ENCODE peak calls at places on chromosomes 13 and 19, in six cellular contexts. One of them, this sample, is unnamed.

GRCh38 chr19:49489601-49490167 is 2.3 kb downstream of the RPL13A start:
- DNase-seq in fibroblast of pulmonary artery: no peak
- DNase-seq in IMR-90: no peak
- DNase-seq in left cardiac atrium: no peak
- DNase-seq in stimulated activated CD4-positive, alpha-beta T cell treated with anti-CD3 and anti-CD28 coated beads, Interleukin-15, amount 100 ng/mL, for 1 hour: no peak
- DNase-seq in CD8-positive, alpha-beta T cell: peak; percentile 38
- DNase-seq in this sample: peak; percentile 21

GRCh38 chr19:469833-470232 is 9.0 kb upstream of the SHC2 start:
- DNase-seq in IMR-90: no peak
- DNase-seq in fibroblast of pulmonary artery: no peak
- DNase-seq in CD8-positive, alpha-beta T cell: no peak
- DNase-seq in stimulated activated CD4-positive, alpha-beta T cell treated with anti-CD3 and anti-CD28 coated beads, Interleukin-15, amount 100 ng/mL, for 1 hour: no peak
- DNase-seq in left cardiac atrium: no peak
- DNase-seq in this sample: no peak

GRCh38 chr13:20425819-20426219 is 99.8 kb downstream of the CRYL1 start:
- DNase-seq in CD8-positive, alpha-beta T cell: no peak
- DNase-seq in fibroblast of pulmonary artery: no peak
- DNase-seq in IMR-90: no peak
- DNase-seq in stimulated activated CD4-positive, alpha-beta T cell treated with anti-CD3 and anti-CD28 coated beads, Interleukin-15, amount 100 ng/mL, for 1 hour: no peak
- DNase-seq in left cardiac atrium: no peak
- DNase-seq in this sample: no peak

GRCh38 chr19:5667751-5668271 is 12.5 kb downstream of the MICOS13 start:
- DNase-seq in CD8-positive, alpha-beta T cell: no peak
- DNase-seq in IMR-90: no peak
- DNase-seq in fibroblast of pulmonary artery: no peak
- DNase-seq in left cardiac atrium: peak; percentile 16
- DNase-seq in stimulated activated CD4-positive, alpha-beta T cell treated with anti-CD3 and anti-CD28 coated beads, Interleukin-15, amount 100 ng/mL, for 1 hour: no peak
- DNase-seq in this sample: no peak

GRCh38 chr13:99847318-99847750 is 124.2 kb downstream of the ZIC5 start:
- DNase-seq in fibroblast of pulmonary artery: no peak
- DNase-seq in stimulated activated CD4-positive, alpha-beta T cell treated with anti-CD3 and anti-CD28 coated beads, Interleukin-15, amount 100 ng/mL, for 1 hour: no peak
- DNase-seq in IMR-90: no peak
- DNase-seq in left cardiac atrium: no peak
- DNase-seq in CD8-positive, alpha-beta T cell: no peak
- DNase-seq in this sample: no peak

GRCh38 chr19:41431426-41432386 is 4.5 kb upstream of the B3GNT8 start:
- DNase-seq in stimulated activated CD4-positive, alpha-beta T cell treated with anti-CD3 and anti-CD28 coated beads, Interleukin-15, amount 100 ng/mL, for 1 hour: no peak
- DNase-seq in left cardiac atrium: peak; percentile 63
- DNase-seq in fibroblast of pulmonary artery: peak; percentile 52
- DNase-seq in CD8-positive, alpha-beta T cell: no peak
- DNase-seq in IMR-90: peak; percentile 31
- DNase-seq in this sample: no peak

GRCh38 chr13:107296804-107297203 is 728.9 kb upstream of the ARGLU1 start:
- DNase-seq in fibroblast of pulmonary artery: peak; percentile 20
- DNase-seq in left cardiac atrium: no peak
- DNase-seq in CD8-positive, alpha-beta T cell: no peak
- DNase-seq in stimulated activated CD4-positive, alpha-beta T cell treated with anti-CD3 and anti-CD28 coated beads, Interleukin-15, amount 100 ng/mL, for 1 hour: no peak
- DNase-seq in IMR-90: peak; percentile 71
- DNase-seq in this sample: no peak

GRCh38 chr13:46527237-46527636 is 25.7 kb upstream of the LRCH1 start:
- DNase-seq in left cardiac atrium: no peak
- DNase-seq in CD8-positive, alpha-beta T cell: no peak
- DNase-seq in stimulated activated CD4-positive, alpha-beta T cell treated with anti-CD3 and anti-CD28 coated beads, Interleukin-15, amount 100 ng/mL, for 1 hour: no peak
- DNase-seq in IMR-90: no peak
- DNase-seq in fibroblast of pulmonary artery: no peak
- DNase-seq in this sample: no peak

GRCh38 chr19:44848805-44849457 is 2.8 kb downstream of the NECTIN2 start:
- DNase-seq in left cardiac atrium: peak; percentile 50
- DNase-seq in IMR-90: no peak
- DNase-seq in CD8-positive, alpha-beta T cell: no peak
- DNase-seq in stimulated activated CD4-positive, alpha-beta T cell treated with anti-CD3 and anti-CD28 coated beads, Interleukin-15, amount 100 ng/mL, for 1 hour: no peak
- DNase-seq in fibroblast of pulmonary artery: no peak
- DNase-seq in this sample: no peak

GRCh38 chr13:66665991-66666390 is 564.1 kb downstream of the PCDH9 start:
- DNase-seq in CD8-positive, alpha-beta T cell: no peak
- DNase-seq in left cardiac atrium: no peak
- DNase-seq in IMR-90: peak; percentile 88
- DNase-seq in stimulated activated CD4-positive, alpha-beta T cell treated with anti-CD3 and anti-CD28 coated beads, Interleukin-15, amount 100 ng/mL, for 1 hour: no peak
- DNase-seq in fibroblast of pulmonary artery: peak; percentile 78
- DNase-seq in this sample: no peak

GRCh38 chr13:77016241-77016812 is 10.6 kb downstream of the FBXL3 start:
- DNase-seq in left cardiac atrium: no peak
- DNase-seq in CD8-positive, alpha-beta T cell: no peak
- DNase-seq in IMR-90: no peak
- DNase-seq in stimulated activated CD4-positive, alpha-beta T cell treated with anti-CD3 and anti-CD28 coated beads, Interleukin-15, amount 100 ng/mL, for 1 hour: no peak
- DNase-seq in fibroblast of pulmonary artery: no peak
- DNase-seq in this sample: no peak

GRCh38 chr19:18995804-18996241 is 37.5 kb downstream of the SUGP2 start:
- DNase-seq in fibroblast of pulmonary artery: peak; percentile 91
- DNase-seq in stimulated activated CD4-positive, alpha-beta T cell treated with anti-CD3 and anti-CD28 coated beads, Interleukin-15, amount 100 ng/mL, for 1 hour: no peak
- DNase-seq in IMR-90: peak; percentile 96
- DNase-seq in left cardiac atrium: peak; percentile 77
- DNase-seq in CD8-positive, alpha-beta T cell: no peak
- DNase-seq in this sample: no peak

GRCh38 chr19:24069907-24070657 is 16.9 kb upstream of the ZNF254 start:
- DNase-seq in CD8-positive, alpha-beta T cell: no peak
- DNase-seq in fibroblast of pulmonary artery: no peak
- DNase-seq in IMR-90: peak; percentile 47
- DNase-seq in left cardiac atrium: no peak
- DNase-seq in stimulated activated CD4-positive, alpha-beta T cell treated with anti-CD3 and anti-CD28 coated beads, Interleukin-15, amount 100 ng/mL, for 1 hour: no peak
- DNase-seq in this sample: no peak

GRCh38 chr19:16104722-16105121 is 7.0 kb upstream of the RAB8A start:
- DNase-seq in fibroblast of pulmonary artery: no peak
- DNase-seq in IMR-90: no peak
- DNase-seq in stimulated activated CD4-positive, alpha-beta T cell treated with anti-CD3 and anti-CD28 coated beads, Interleukin-15, amount 100 ng/mL, for 1 hour: no peak
- DNase-seq in left cardiac atrium: no peak
- DNase-seq in CD8-positive, alpha-beta T cell: no peak
- DNase-seq in this sample: no peak

GRCh38 chr13:39317284-39317683 is 279.0 kb downstream of the NHLRC3 start:
- DNase-seq in left cardiac atrium: peak; percentile 52
- DNase-seq in CD8-positive, alpha-beta T cell: no peak
- DNase-seq in fibroblast of pulmonary artery: peak; percentile 70
- DNase-seq in IMR-90: peak; percentile 62
- DNase-seq in stimulated activated CD4-positive, alpha-beta T cell treated with anti-CD3 and anti-CD28 coated beads, Interleukin-15, amount 100 ng/mL, for 1 hour: no peak
- DNase-seq in this sample: no peak